ENCODE peak calls at places on chromosomes 6 and 20, in four cellular contexts. C is body of pancreas, H is psoas muscle, L is tibial nerve. U is an unnamed sample.

GRCh38 chr20:23233341-23233740 is 117.2 kb upstream of the NXT1 start:
- DNase-seq in C (no peak), H (no peak), L (no peak), U (no peak)

GRCh38 chr20:3798908-3799248 is 2.8 kb downstream of the CDC25B start:
- DNase-seq in C (no peak), H (no peak), L (no peak), U (no peak)

GRCh38 chr20:46219190-46219589 is 89.1 kb downstream of the CDH22 start:
- DNase-seq in C (no peak), H (no peak), L (no peak), U (no peak)

GRCh38 chr6:7132398-7132797 is 24.6 kb downstream of the RREB1 start:
- DNase-seq in C (no peak), H (no peak), L (no peak), U (no peak)

GRCh38 chr20:32034581-32035397 is 17.3 kb upstream of the HCK start:
- DNase-seq in C (peak; percentile 44), H (no peak), L (no peak), U (no peak)

GRCh38 chr6:32603888-32604287 is 14.2 kb upstream of the HLA-DRB1 start:
- DNase-seq in C (no peak), H (no peak), L (no peak), U (no peak)

GRCh38 chr6:79180082-79180481 is 54.4 kb downstream of the HMGN3 start:
- DNase-seq in C (no peak), H (no peak), L (no peak), U (no peak)

GRCh38 chr6:161918154-161918553 is 644.3 kb upstream of the AGPAT4 start:
- DNase-seq in C (no peak), H (no peak), L (no peak), U (no peak)

GRCh38 chr6:159313023-159313422 is 143.8 kb downstream of the FNDC1 start:
- DNase-seq in C (no peak), H (no peak), L (no peak), U (no peak)

GRCh38 chr6:168623736-168624135 is 182.8 kb downstream of the SMOC2 start:
- DNase-seq in C (no peak), H (no peak), L (no peak), U (no peak)

GRCh38 chr20:11267131-11267761 is 593.4 kb upstream of the JAG1 start:
- DNase-seq in C (peak; percentile 58), H (peak; percentile 27), L (peak; percentile 12), U (peak; percentile 76)

GRCh38 chr6:2939315-2940009 is 31.9 kb downstream of the SERPINB6 start:
- DNase-seq in C (no peak), H (no peak), L (no peak), U (no peak)

GRCh38 chr6:2937627-2938003 is 33.8 kb downstream of the SERPINB6 start:
- DNase-seq in C (no peak), H (no peak), L (no peak), U (peak; percentile 53)

GRCh38 chr6:2938004-2938631 is 33.2 kb downstream of the SERPINB6 start:
- DNase-seq in C (no peak), H (no peak), L (no peak), U (no peak)

GRCh38 chr6:2940010-2940850 is 31.1 kb downstream of the SERPINB6 start:
- DNase-seq in C (no peak), H (no peak), L (no peak), U (no peak)

DNA sequence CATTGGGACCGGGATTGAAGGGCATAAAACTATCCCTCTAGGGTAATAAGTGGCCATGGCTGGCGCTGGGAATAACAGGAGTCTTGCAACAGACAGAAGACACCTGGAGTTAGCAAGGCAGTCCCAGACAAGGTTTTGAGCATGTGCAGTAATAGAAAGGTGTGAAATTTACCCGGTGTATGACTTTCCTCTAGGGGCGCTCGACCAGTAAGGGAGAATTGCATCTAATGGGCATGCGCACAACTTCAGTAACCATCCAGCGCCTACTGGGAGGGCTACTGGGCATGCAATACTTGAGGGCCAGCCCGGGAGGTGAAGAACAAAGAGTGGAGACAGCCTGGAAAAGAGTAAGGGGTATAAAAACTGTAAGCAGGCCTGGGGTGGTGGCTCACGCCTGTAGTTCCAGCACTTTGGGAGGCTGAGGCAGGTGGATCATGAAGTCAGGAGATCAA is 32.7 kb downstream of the SERPINB6 start:
- DNase-seq in C (peak; percentile 54), H (no peak), L (no peak), U (no peak)
- TF ChIP-seq CTCF in C (no peak), H (no peak), L (no peak), U (no peak)

DNA sequence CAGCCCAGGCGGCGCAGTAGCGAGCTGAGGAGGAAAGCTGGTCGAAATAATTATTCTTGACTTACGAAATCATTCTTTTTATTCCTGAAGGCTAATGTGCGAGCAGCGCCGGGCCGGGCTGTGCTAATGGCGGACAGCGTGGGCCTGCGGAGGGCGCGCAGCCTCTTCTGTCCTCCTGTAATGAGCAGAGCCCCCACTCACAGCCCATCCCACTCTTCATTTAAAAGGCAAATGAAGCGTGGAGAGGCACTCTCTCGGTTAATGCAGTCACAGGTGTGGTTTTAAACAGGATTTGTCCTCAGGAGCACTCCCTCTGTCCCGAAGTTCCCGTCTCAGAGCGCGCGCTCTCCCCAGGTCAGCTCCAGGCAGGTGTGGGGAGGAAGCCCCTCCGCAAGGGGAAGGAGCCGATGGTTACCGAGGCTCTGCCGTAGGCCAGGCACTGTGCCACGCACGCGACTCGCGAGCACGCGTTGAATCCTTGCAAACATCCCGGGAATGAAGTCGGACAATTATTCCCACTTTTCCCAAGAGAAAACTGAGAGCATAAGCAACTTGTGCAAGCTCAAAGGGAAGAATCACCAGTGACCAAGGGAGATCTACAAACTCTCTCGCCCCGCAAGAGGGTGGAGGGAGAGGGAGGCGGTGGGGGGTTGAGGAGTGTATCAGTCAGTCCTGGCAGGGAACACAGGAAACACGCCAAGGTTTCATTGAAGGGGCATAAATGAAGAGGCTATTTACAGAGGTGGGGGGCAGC is 35.5 kb upstream of the ZFAND3 start:
- DNase-seq in C (peak; percentile 26), H (peak; percentile 37), L (peak; percentile 36), U (no peak)
- H3K4me3 ChIP-seq in C (no peak overlapping the region), H (peak overlapping the region; percentile 73), L (peak overlapping the region; percentile 26), U (peak overlapping the region; percentile 69)

DNA sequence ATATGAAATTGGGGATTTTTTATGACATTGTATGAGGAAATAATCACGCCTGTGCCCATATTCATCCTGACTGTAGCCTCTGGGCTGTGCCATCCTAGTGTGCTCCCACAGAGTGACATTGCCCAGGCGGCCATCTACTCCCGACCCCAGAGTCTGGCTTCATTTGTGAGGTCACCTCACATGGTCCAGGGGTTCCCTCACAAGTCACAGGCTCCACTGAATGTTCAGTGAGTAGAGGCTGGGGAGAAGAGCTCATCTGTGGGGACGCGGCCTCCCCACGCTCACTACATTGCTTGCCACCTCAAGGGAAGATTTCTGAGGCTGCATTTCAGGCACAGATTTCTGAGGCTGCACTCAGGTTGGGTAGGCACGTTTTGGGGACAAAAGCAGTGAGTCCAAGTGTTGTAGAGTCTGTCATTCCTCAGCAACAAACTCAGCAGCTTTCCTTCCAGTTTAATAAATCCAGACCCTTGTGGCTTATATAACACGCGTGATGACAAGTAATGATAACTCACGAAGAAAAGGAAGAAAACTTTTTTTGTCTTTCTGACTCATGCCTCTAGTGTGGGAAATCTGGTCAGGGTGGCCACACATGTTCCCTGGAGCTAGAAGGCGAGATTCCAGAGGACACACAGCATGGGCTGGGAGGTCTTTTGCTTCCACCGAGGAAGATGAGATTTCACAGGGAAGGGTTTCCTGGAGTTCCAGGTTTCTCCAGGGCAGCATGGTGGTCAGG is 41.8 kb downstream of the SLC24A3 start:
- DNase-seq in C (no peak), H (no peak), L (no peak), U (no peak)
- H3K27ac ChIP-seq in C (no peak overlapping the region), H (no peak overlapping the region), L (no peak overlapping the region), U (no peak overlapping the region)

GRCh38 chr6:150667977-150668716 is 68.5 kb downstream of the PLEKHG1 start:
- DNase-seq in C (peak; percentile 93), H (peak; percentile 89), L (peak; percentile 98), U (peak; percentile 87)
- TF ChIP-seq CTCF in C (no peak), H (no peak), L (no peak), U (no peak)